ENCODE peak calls at places on chromosome 16, in six cellular contexts. Z is IMR-90, C is adrenal gland, G is suprapubic skin, F is upper lobe of left lung, I is esophagus muscularis mucosa. A is an unnamed sample.
A peak's percentile ranks its signal among the peaks of the same experiment; 100 is the strongest.

GRCh38 chr16:80171746-80172145 is 369.0 kb upstream of the DYNLRB2 start:
- DNase-seq in C (no peak), F (no peak), Z (no peak), I (no peak), G (no peak), A (no peak)

GRCh38 chr16:10128397-10129258 is 53.6 kb downstream of the GRIN2A start:
- DNase-seq in G (no peak), C (no peak), I (no peak), Z (no peak), F (no peak), A (no peak)

GRCh38 chr16:88614818-88615580 is 23.4 kb upstream of the IL17C start:
- DNase-seq in Z (no peak), F (no peak), G (no peak), I (no peak), C (no peak), A (no peak)

GRCh38 chr16:56532714-56533113 is 12.9 kb upstream of the BBS2 start:
- DNase-seq in Z (no peak), F (no peak), C (no peak), G (no peak), I (no peak), A (no peak)

GRCh38 chr16:17331071-17331521 is 139.7 kb downstream of the XYLT1 start:
- DNase-seq in I (no peak), C (peak; percentile 64), Z (no peak), F (no peak), G (peak; percentile 87), A (no peak)

GRCh38 chr16:29826342-29826695 is 6.1 kb downstream of the MVP start:
- DNase-seq in I (no peak), F (no peak), G (no peak), Z (no peak), C (peak; percentile 67), A (no peak)

GRCh38 chr16:30927789-30928378 is 4.5 kb downstream of the FBXL19 start:
- DNase-seq in F (no peak), I (no peak), G (no peak), C (no peak), Z (peak; percentile 25), A (peak; percentile 61)

GRCh38 chr16:15953929-15954813 is 4.8 kb downstream of the ABCC1 start:
- DNase-seq in Z (no peak), F (no peak), G (no peak), C (no peak), I (no peak), A (no peak)

GRCh38 chr16:24135624-24136296 is 120.4 kb upstream of the CACNG3 start:
- DNase-seq in F (no peak), G (no peak), C (no peak), I (no peak), Z (no peak), A (no peak)

GRCh38 chr16:49181812-49182211 is 99.8 kb downstream of the CBLN1 start:
- DNase-seq in G (no peak), Z (no peak), I (no peak), C (no peak), F (no peak), A (no peak)

GRCh38 chr16:85867189-85867588 is 31.8 kb upstream of the IRF8 start:
- DNase-seq in F (no peak), C (no peak), G (no peak), Z (no peak), I (no peak), A (no peak)

GRCh38 chr16:89113152-89113547 is 19.5 kb downstream of the ACSF3 start:
- DNase-seq in Z (no peak), C (no peak), G (no peak), F (no peak), I (no peak), A (no peak)

GRCh38 chr16:17106243-17106791 is 364.4 kb downstream of the XYLT1 start:
- DNase-seq in C (no peak), F (no peak), Z (no peak), G (no peak), I (no peak), A (no peak)

GRCh38 chr16:66910175-66910940 is 8.3 kb downstream of the CDH16 start:
- DNase-seq in C (no peak), Z (no peak), I (no peak), G (no peak), F (no peak), A (no peak)

GRCh38 chr16:87831421-87832136 is 37.7 kb downstream of the SLC7A5 start:
- DNase-seq in I (no peak), C (no peak), F (no peak), Z (no peak), G (no peak), A (no peak)

GRCh38 chr16:89200124-89200849 is at the start of gene SLC22A31:
- DNase-seq in G (no peak), C (no peak), Z (no peak), I (no peak), F (peak; percentile 84), A (no peak)

GRCh38 chr16:8959921-8960787 is 3.6 kb downstream of the USP7 start:
- DNase-seq in I (no peak), G (no peak), C (no peak), F (no peak), Z (peak; percentile 37), A (no peak)

GRCh38 chr16:9534759-9535158 is 443.3 kb downstream of the HAPSTR1 start:
- DNase-seq in G (no peak), C (peak; percentile 33), Z (no peak), F (no peak), I (no peak), A (no peak)

GRCh38 chr16:57993452-57993851 is 7.0 kb downstream of the ZNF319 start:
- DNase-seq in Z (no peak), I (no peak), F (no peak), G (no peak), C (no peak), A (peak; percentile 48)

GRCh38 chr16:19524866-19525723 is 1.4 kb downstream of the CCP110 start:
- DNase-seq in Z (peak; percentile 2), I (no peak), F (no peak), C (no peak), G (no peak), A (no peak)

GRCh38 chr16:20799599-20799998 is 6.7 kb downstream of the ERI2 start:
- DNase-seq in G (no peak), I (no peak), C (no peak), Z (peak; percentile 44), F (no peak), A (no peak)

GRCh38 chr16:75502916-75503605 is 7.8 kb upstream of the CHST6 start:
- DNase-seq in C (no peak), Z (no peak), I (no peak), F (no peak), G (no peak), A (no peak)

GRCh38 chr16:25161753-25162152 is 50.2 kb downstream of the LCMT1 start:
- DNase-seq in Z (no peak), F (no peak), I (no peak), G (no peak), C (no peak), A (no peak)
- H3K27me3 ChIP-seq in Z (no peaks in the 10 kb centered on the region), F (no peaks in the 10 kb centered on the region), I (no peaks in the 10 kb centered on the region), G (no peaks in the 10 kb centered on the region), C (no peaks in the 10 kb centered on the region), A (no peaks in the 10 kb centered on the region)

DNA sequence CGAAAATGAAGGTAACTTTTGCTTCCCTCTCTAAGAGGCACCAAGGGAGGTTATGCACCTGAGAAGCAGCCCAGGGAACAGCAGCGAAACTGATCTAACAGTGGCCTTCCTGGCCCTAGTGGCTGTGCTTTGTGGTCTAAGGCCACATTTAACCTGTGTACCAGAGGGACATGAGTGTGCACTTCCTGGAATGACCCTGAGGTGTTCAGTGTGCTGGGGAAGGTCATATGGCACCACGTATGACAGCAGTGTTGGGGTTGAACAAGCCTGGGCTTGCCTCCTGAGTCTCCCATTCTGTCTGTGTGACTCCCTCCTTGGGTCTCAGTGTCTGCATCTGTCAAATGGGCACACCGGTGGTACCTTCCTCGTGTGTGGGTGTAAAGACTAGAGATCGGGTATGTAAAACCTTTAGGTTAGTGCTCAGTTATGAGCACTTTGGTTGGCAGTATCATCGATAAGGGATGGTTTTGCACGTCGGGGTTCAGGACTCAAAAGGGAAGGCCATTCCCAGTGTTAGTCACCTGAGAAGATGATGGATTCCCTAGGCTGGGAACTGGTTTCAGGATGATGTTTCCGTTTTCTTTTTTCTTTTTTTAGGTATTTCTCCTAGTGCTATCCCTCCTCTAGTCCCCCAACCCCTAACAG is 31.9 kb downstream of the PLCG2 start:
- DNase-seq in C (no peak), F (no peak), Z (no peak), I (no peak), G (no peak), A (no peak)
- TF ChIP-seq POLR2A in C (no peak), F (no peak), Z (no peak), I (no peak), G (no peak), A (no peak)

GRCh38 chr16:35752773-35753558 is 2293.6 kb downstream of the TP53TG3F start:
- DNase-seq in F (no peak), C (no peak), I (peak; percentile 79), Z (no peak), G (peak; percentile 62), A (peak; percentile 10)

GRCh38 chr16:35750701-35751104 is 2291.3 kb downstream of the TP53TG3F start:
- DNase-seq in C (no peak), I (peak; percentile 89), Z (no peak), F (no peak), G (peak; percentile 67), A (no peak)

GRCh38 chr16:35753559-35754390 is 2294.4 kb downstream of the TP53TG3F start:
- DNase-seq in I (peak; percentile 72), Z (no peak), G (peak; percentile 72), C (no peak), F (no peak), A (no peak)

GRCh38 chr16:35751191-35751941 is 2292.0 kb downstream of the TP53TG3F start:
- DNase-seq in C (no peak), F (no peak), I (peak; percentile 60), G (peak; percentile 69), Z (no peak), A (no peak)

GRCh38 chr16:35752012-35752772 is 2292.8 kb downstream of the TP53TG3F start:
- DNase-seq in G (peak; percentile 72), F (no peak), Z (no peak), I (peak; percentile 72), C (no peak), A (no peak)
- H3K9me3 ChIP-seq in G (peaks cover 12% of the 10 kb centered on the region), F (peaks cover 13% of the 10 kb centered on the region), Z (peaks cover 56% of the 10 kb centered on the region), I (peaks cover 23% of the 10 kb centered on the region), C (no peaks in the 10 kb centered on the region), A (peaks cover 8% of the 10 kb centered on the region)

GRCh38 chr16:68642436-68643064 is 2.6 kb upstream of the CDH3 start:
- DNase-seq in I (no peak), F (peak; percentile 49), C (no peak), Z (no peak), G (no peak), A (no peak)

GRCh38 chr16:68643847-68644246 is 1.3 kb upstream of the CDH3 start:
- DNase-seq in F (no peak), C (no peak), G (no peak), Z (no peak), I (no peak), A (no peak)

GRCh38 chr16:68644303-68644702 is 807 bp upstream of the CDH3 start:
- DNase-seq in C (no peak), I (no peak), G (no peak), Z (no peak), F (no peak), A (no peak)

GRCh38 chr16:68642047-68642435 is 3.1 kb upstream of the CDH3 start:
- DNase-seq in Z (no peak), C (no peak), I (no peak), G (no peak), F (no peak), A (no peak)

DNA sequence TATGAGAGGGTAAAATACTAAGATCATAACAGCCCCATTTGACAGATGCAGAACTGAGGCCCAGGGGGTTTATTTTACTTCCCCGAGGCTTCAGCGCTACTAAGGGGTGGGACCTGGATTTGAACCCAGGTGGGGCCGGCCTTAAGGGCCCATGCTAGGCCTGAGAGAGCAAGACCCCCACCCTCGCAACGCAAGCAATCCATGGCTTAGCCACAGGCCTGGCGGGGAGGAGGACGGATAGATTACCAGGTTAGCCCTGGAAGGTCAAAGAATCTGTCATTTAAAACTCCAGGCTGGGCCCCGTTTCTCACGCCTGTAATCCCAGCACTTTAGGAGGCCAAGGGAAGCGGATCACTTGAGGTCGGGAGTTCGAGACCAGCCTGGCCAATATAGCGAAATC is 1.9 kb upstream of the CDH3 start:
- DNase-seq in C (no peak), Z (no peak), F (no peak), G (no peak), I (no peak), A (no peak)
- H3K27me3 ChIP-seq in C (peaks cover 42% of the 10 kb centered on the region), Z (peaks cover 53% of the 10 kb centered on the region), F (peaks cover 5% of the 10 kb centered on the region), G (peaks cover 53% of the 10 kb centered on the region), I (peaks cover 37% of the 10 kb centered on the region), A (no peaks in the 10 kb centered on the region)

A was measured in body of pancreas.